ENCODE peak calls at places on chromosomes 12 and 14, in ten cellular contexts. One of them, this sample, is unnamed.

GRCh38 chr14:21714318-21714929 is 40.8 kb upstream of the OR4E1 start:
- ATAC-seq in psoas muscle: no peak
- ATAC-seq in upper lobe of right lung: no peak
- ATAC-seq in T-helper 17 cell: peak; percentile 47
- ATAC-seq in central memory CD8-positive, alpha-beta T cell: no peak
- ATAC-seq in K562: no peak
- ATAC-seq in heart left ventricle: no peak
- ATAC-seq in activated T-cell treated with anti-CD3 and anti-CD28 coated beads, Interleukin-2, amount 50 U/mL, for 4 hours: no peak
- ATAC-seq in activated CD8-positive, alpha-beta T cell treated with anti-CD3 and anti-CD28 coated beads, Interleukin-2, amount 10 ng/mL, durations not matched to agents 7 days and 5 days: peak; percentile 34
- ATAC-seq in activated CD8-positive, alpha-beta memory T cell treated with anti-CD3 and anti-CD28 coated beads, Interleukin-2, amount 10 ng/mL, durations not matched to agents 7 days and 5 days: peak; percentile 50
- ATAC-seq in this sample: no peak

GRCh38 chr14:57464013-57464730 is 29.5 kb downstream of the CCDC198 start:
- ATAC-seq in psoas muscle: no peak
- ATAC-seq in upper lobe of right lung: no peak
- ATAC-seq in T-helper 17 cell: no peak
- ATAC-seq in central memory CD8-positive, alpha-beta T cell: no peak
- ATAC-seq in K562: no peak
- ATAC-seq in heart left ventricle: no peak
- ATAC-seq in activated T-cell treated with anti-CD3 and anti-CD28 coated beads, Interleukin-2, amount 50 U/mL, for 4 hours: no peak
- ATAC-seq in activated CD8-positive, alpha-beta T cell treated with anti-CD3 and anti-CD28 coated beads, Interleukin-2, amount 10 ng/mL, durations not matched to agents 7 days and 5 days: no peak
- ATAC-seq in activated CD8-positive, alpha-beta memory T cell treated with anti-CD3 and anti-CD28 coated beads, Interleukin-2, amount 10 ng/mL, durations not matched to agents 7 days and 5 days: no peak
- ATAC-seq in this sample: no peak

GRCh38 chr14:102078840-102079699 is 7.8 kb downstream of the HSP90AA1 start:
- ATAC-seq in psoas muscle: peak; percentile 12
- ATAC-seq in upper lobe of right lung: no peak
- ATAC-seq in T-helper 17 cell: peak; percentile 11
- ATAC-seq in central memory CD8-positive, alpha-beta T cell: no peak
- ATAC-seq in K562: peak; percentile 28
- ATAC-seq in heart left ventricle: no peak
- ATAC-seq in activated T-cell treated with anti-CD3 and anti-CD28 coated beads, Interleukin-2, amount 50 U/mL, for 4 hours: no peak
- ATAC-seq in activated CD8-positive, alpha-beta T cell treated with anti-CD3 and anti-CD28 coated beads, Interleukin-2, amount 10 ng/mL, durations not matched to agents 7 days and 5 days: peak; percentile 2
- ATAC-seq in activated CD8-positive, alpha-beta memory T cell treated with anti-CD3 and anti-CD28 coated beads, Interleukin-2, amount 10 ng/mL, durations not matched to agents 7 days and 5 days: peak; percentile 13
- ATAC-seq in this sample: no peak

GRCh38 chr14:94966868-94967267 is 190.5 kb downstream of the DICER1 start:
- ATAC-seq in psoas muscle: no peak
- ATAC-seq in upper lobe of right lung: no peak
- ATAC-seq in T-helper 17 cell: no peak
- ATAC-seq in central memory CD8-positive, alpha-beta T cell: no peak
- ATAC-seq in K562: no peak
- ATAC-seq in heart left ventricle: no peak
- ATAC-seq in activated T-cell treated with anti-CD3 and anti-CD28 coated beads, Interleukin-2, amount 50 U/mL, for 4 hours: no peak
- ATAC-seq in activated CD8-positive, alpha-beta T cell treated with anti-CD3 and anti-CD28 coated beads, Interleukin-2, amount 10 ng/mL, durations not matched to agents 7 days and 5 days: no peak
- ATAC-seq in activated CD8-positive, alpha-beta memory T cell treated with anti-CD3 and anti-CD28 coated beads, Interleukin-2, amount 10 ng/mL, durations not matched to agents 7 days and 5 days: no peak
- ATAC-seq in this sample: no peak

GRCh38 chr12:103627189-103627855 is 40.2 kb downstream of the STAB2 start:
- ATAC-seq in psoas muscle: peak; percentile 65
- ATAC-seq in upper lobe of right lung: no peak
- ATAC-seq in T-helper 17 cell: no peak
- ATAC-seq in central memory CD8-positive, alpha-beta T cell: no peak
- ATAC-seq in K562: no peak
- ATAC-seq in heart left ventricle: peak; percentile 96
- ATAC-seq in activated T-cell treated with anti-CD3 and anti-CD28 coated beads, Interleukin-2, amount 50 U/mL, for 4 hours: no peak
- ATAC-seq in activated CD8-positive, alpha-beta T cell treated with anti-CD3 and anti-CD28 coated beads, Interleukin-2, amount 10 ng/mL, durations not matched to agents 7 days and 5 days: no peak
- ATAC-seq in activated CD8-positive, alpha-beta memory T cell treated with anti-CD3 and anti-CD28 coated beads, Interleukin-2, amount 10 ng/mL, durations not matched to agents 7 days and 5 days: no peak
- ATAC-seq in this sample: no peak

GRCh38 chr14:89040080-89040437 is 215.6 kb downstream of the TTC8 start:
- ATAC-seq in psoas muscle: no peak
- ATAC-seq in upper lobe of right lung: no peak
- ATAC-seq in T-helper 17 cell: no peak
- ATAC-seq in central memory CD8-positive, alpha-beta T cell: no peak
- ATAC-seq in K562: no peak
- ATAC-seq in heart left ventricle: no peak
- ATAC-seq in activated T-cell treated with anti-CD3 and anti-CD28 coated beads, Interleukin-2, amount 50 U/mL, for 4 hours: peak; percentile 44
- ATAC-seq in activated CD8-positive, alpha-beta T cell treated with anti-CD3 and anti-CD28 coated beads, Interleukin-2, amount 10 ng/mL, durations not matched to agents 7 days and 5 days: no peak
- ATAC-seq in activated CD8-positive, alpha-beta memory T cell treated with anti-CD3 and anti-CD28 coated beads, Interleukin-2, amount 10 ng/mL, durations not matched to agents 7 days and 5 days: no peak
- ATAC-seq in this sample: no peak

GRCh38 chr12:50934371-50934851 is 17.9 kb upstream of the HIGD1C start:
- ATAC-seq in psoas muscle: no peak
- ATAC-seq in upper lobe of right lung: peak; percentile 56
- ATAC-seq in T-helper 17 cell: no peak
- ATAC-seq in central memory CD8-positive, alpha-beta T cell: no peak
- ATAC-seq in K562: no peak
- ATAC-seq in heart left ventricle: peak; percentile 50
- ATAC-seq in activated T-cell treated with anti-CD3 and anti-CD28 coated beads, Interleukin-2, amount 50 U/mL, for 4 hours: no peak
- ATAC-seq in activated CD8-positive, alpha-beta T cell treated with anti-CD3 and anti-CD28 coated beads, Interleukin-2, amount 10 ng/mL, durations not matched to agents 7 days and 5 days: no peak
- ATAC-seq in activated CD8-positive, alpha-beta memory T cell treated with anti-CD3 and anti-CD28 coated beads, Interleukin-2, amount 10 ng/mL, durations not matched to agents 7 days and 5 days: no peak
- ATAC-seq in this sample: peak; percentile 59

GRCh38 chr14:72909163-72909562 is 15.3 kb upstream of the DPF3 start:
- ATAC-seq in psoas muscle: peak; percentile 36
- ATAC-seq in upper lobe of right lung: peak; percentile 34
- ATAC-seq in T-helper 17 cell: peak; percentile 64
- ATAC-seq in central memory CD8-positive, alpha-beta T cell: no peak
- ATAC-seq in K562: no peak
- ATAC-seq in heart left ventricle: peak; percentile 5
- ATAC-seq in activated T-cell treated with anti-CD3 and anti-CD28 coated beads, Interleukin-2, amount 50 U/mL, for 4 hours: no peak
- ATAC-seq in activated CD8-positive, alpha-beta T cell treated with anti-CD3 and anti-CD28 coated beads, Interleukin-2, amount 10 ng/mL, durations not matched to agents 7 days and 5 days: no peak
- ATAC-seq in activated CD8-positive, alpha-beta memory T cell treated with anti-CD3 and anti-CD28 coated beads, Interleukin-2, amount 10 ng/mL, durations not matched to agents 7 days and 5 days: no peak
- ATAC-seq in this sample: no peak

GRCh38 chr14:105666420-105666819 is 140.0 kb downstream of the TMEM121 start:
- ATAC-seq in psoas muscle: no peak
- ATAC-seq in upper lobe of right lung: peak; percentile 52
- ATAC-seq in T-helper 17 cell: no peak
- ATAC-seq in central memory CD8-positive, alpha-beta T cell: no peak
- ATAC-seq in K562: no peak
- ATAC-seq in heart left ventricle: peak; percentile 39
- ATAC-seq in activated T-cell treated with anti-CD3 and anti-CD28 coated beads, Interleukin-2, amount 50 U/mL, for 4 hours: no peak
- ATAC-seq in activated CD8-positive, alpha-beta T cell treated with anti-CD3 and anti-CD28 coated beads, Interleukin-2, amount 10 ng/mL, durations not matched to agents 7 days and 5 days: no peak
- ATAC-seq in activated CD8-positive, alpha-beta memory T cell treated with anti-CD3 and anti-CD28 coated beads, Interleukin-2, amount 10 ng/mL, durations not matched to agents 7 days and 5 days: peak; percentile 36
- ATAC-seq in this sample: no peak

GRCh38 chr14:95061317-95062093 is 95.8 kb downstream of the DICER1 start:
- ATAC-seq in psoas muscle: no peak
- ATAC-seq in upper lobe of right lung: no peak
- ATAC-seq in T-helper 17 cell: no peak
- ATAC-seq in central memory CD8-positive, alpha-beta T cell: no peak
- ATAC-seq in K562: no peak
- ATAC-seq in heart left ventricle: no peak
- ATAC-seq in activated T-cell treated with anti-CD3 and anti-CD28 coated beads, Interleukin-2, amount 50 U/mL, for 4 hours: no peak
- ATAC-seq in activated CD8-positive, alpha-beta T cell treated with anti-CD3 and anti-CD28 coated beads, Interleukin-2, amount 10 ng/mL, durations not matched to agents 7 days and 5 days: no peak
- ATAC-seq in activated CD8-positive, alpha-beta memory T cell treated with anti-CD3 and anti-CD28 coated beads, Interleukin-2, amount 10 ng/mL, durations not matched to agents 7 days and 5 days: no peak
- ATAC-seq in this sample: no peak

GRCh38 chr14:87898301-87898700 is 94.7 kb downstream of the GALC start:
- ATAC-seq in psoas muscle: no peak
- ATAC-seq in upper lobe of right lung: no peak
- ATAC-seq in T-helper 17 cell: no peak
- ATAC-seq in central memory CD8-positive, alpha-beta T cell: no peak
- ATAC-seq in K562: no peak
- ATAC-seq in heart left ventricle: no peak
- ATAC-seq in activated T-cell treated with anti-CD3 and anti-CD28 coated beads, Interleukin-2, amount 50 U/mL, for 4 hours: no peak
- ATAC-seq in activated CD8-positive, alpha-beta T cell treated with anti-CD3 and anti-CD28 coated beads, Interleukin-2, amount 10 ng/mL, durations not matched to agents 7 days and 5 days: no peak
- ATAC-seq in activated CD8-positive, alpha-beta memory T cell treated with anti-CD3 and anti-CD28 coated beads, Interleukin-2, amount 10 ng/mL, durations not matched to agents 7 days and 5 days: no peak
- ATAC-seq in this sample: no peak

GRCh38 chr14:46405095-46405494 is 246.5 kb downstream of the RPL10L start:
- ATAC-seq in psoas muscle: no peak
- ATAC-seq in upper lobe of right lung: no peak
- ATAC-seq in T-helper 17 cell: no peak
- ATAC-seq in central memory CD8-positive, alpha-beta T cell: no peak
- ATAC-seq in K562: no peak
- ATAC-seq in heart left ventricle: no peak
- ATAC-seq in activated T-cell treated with anti-CD3 and anti-CD28 coated beads, Interleukin-2, amount 50 U/mL, for 4 hours: no peak
- ATAC-seq in activated CD8-positive, alpha-beta T cell treated with anti-CD3 and anti-CD28 coated beads, Interleukin-2, amount 10 ng/mL, durations not matched to agents 7 days and 5 days: no peak
- ATAC-seq in activated CD8-positive, alpha-beta memory T cell treated with anti-CD3 and anti-CD28 coated beads, Interleukin-2, amount 10 ng/mL, durations not matched to agents 7 days and 5 days: no peak
- ATAC-seq in this sample: no peak

GRCh38 chr14:77064535-77065178 is 33.4 kb upstream of the CIPC start:
- ATAC-seq in psoas muscle: no peak
- ATAC-seq in upper lobe of right lung: no peak
- ATAC-seq in T-helper 17 cell: no peak
- ATAC-seq in central memory CD8-positive, alpha-beta T cell: no peak
- ATAC-seq in K562: no peak
- ATAC-seq in heart left ventricle: no peak
- ATAC-seq in activated T-cell treated with anti-CD3 and anti-CD28 coated beads, Interleukin-2, amount 50 U/mL, for 4 hours: no peak
- ATAC-seq in activated CD8-positive, alpha-beta T cell treated with anti-CD3 and anti-CD28 coated beads, Interleukin-2, amount 10 ng/mL, durations not matched to agents 7 days and 5 days: no peak
- ATAC-seq in activated CD8-positive, alpha-beta memory T cell treated with anti-CD3 and anti-CD28 coated beads, Interleukin-2, amount 10 ng/mL, durations not matched to agents 7 days and 5 days: no peak
- ATAC-seq in this sample: no peak

GRCh38 chr14:21025374-21026151 is 702 bp upstream of the NDRG2 start:
- ATAC-seq in psoas muscle: peak; percentile 63
- ATAC-seq in upper lobe of right lung: peak; percentile 33
- ATAC-seq in T-helper 17 cell: no peak
- ATAC-seq in central memory CD8-positive, alpha-beta T cell: peak; percentile 46
- ATAC-seq in K562: peak; percentile 27
- ATAC-seq in heart left ventricle: peak; percentile 73
- ATAC-seq in activated T-cell treated with anti-CD3 and anti-CD28 coated beads, Interleukin-2, amount 50 U/mL, for 4 hours: no peak
- ATAC-seq in activated CD8-positive, alpha-beta T cell treated with anti-CD3 and anti-CD28 coated beads, Interleukin-2, amount 10 ng/mL, durations not matched to agents 7 days and 5 days: no peak
- ATAC-seq in activated CD8-positive, alpha-beta memory T cell treated with anti-CD3 and anti-CD28 coated beads, Interleukin-2, amount 10 ng/mL, durations not matched to agents 7 days and 5 days: no peak
- ATAC-seq in this sample: peak; percentile 71

GRCh38 chr14:65073605-65074201 is 28.6 kb downstream of the MAX start:
- ATAC-seq in psoas muscle: peak; percentile 44
- ATAC-seq in upper lobe of right lung: no peak
- ATAC-seq in T-helper 17 cell: no peak
- ATAC-seq in central memory CD8-positive, alpha-beta T cell: no peak
- ATAC-seq in K562: peak; percentile 15
- ATAC-seq in heart left ventricle: peak; percentile 16
- ATAC-seq in activated T-cell treated with anti-CD3 and anti-CD28 coated beads, Interleukin-2, amount 50 U/mL, for 4 hours: no peak
- ATAC-seq in activated CD8-positive, alpha-beta T cell treated with anti-CD3 and anti-CD28 coated beads, Interleukin-2, amount 10 ng/mL, durations not matched to agents 7 days and 5 days: no peak
- ATAC-seq in activated CD8-positive, alpha-beta memory T cell treated with anti-CD3 and anti-CD28 coated beads, Interleukin-2, amount 10 ng/mL, durations not matched to agents 7 days and 5 days: no peak
- ATAC-seq in this sample: no peak

GRCh38 chr12:23502259-23502658 is 447.2 kb downstream of the SOX5 start:
- ATAC-seq in psoas muscle: no peak
- ATAC-seq in upper lobe of right lung: no peak
- ATAC-seq in T-helper 17 cell: no peak
- ATAC-seq in central memory CD8-positive, alpha-beta T cell: no peak
- ATAC-seq in K562: no peak
- ATAC-seq in heart left ventricle: no peak
- ATAC-seq in activated T-cell treated with anti-CD3 and anti-CD28 coated beads, Interleukin-2, amount 50 U/mL, for 4 hours: no peak
- ATAC-seq in activated CD8-positive, alpha-beta T cell treated with anti-CD3 and anti-CD28 coated beads, Interleukin-2, amount 10 ng/mL, durations not matched to agents 7 days and 5 days: no peak
- ATAC-seq in activated CD8-positive, alpha-beta memory T cell treated with anti-CD3 and anti-CD28 coated beads, Interleukin-2, amount 10 ng/mL, durations not matched to agents 7 days and 5 days: no peak
- ATAC-seq in this sample: no peak

GRCh38 chr12:13982010-13982409 is 608 bp upstream of the GRIN2B start:
- ATAC-seq in psoas muscle: no peak
- ATAC-seq in upper lobe of right lung: no peak
- ATAC-seq in T-helper 17 cell: no peak
- ATAC-seq in central memory CD8-positive, alpha-beta T cell: no peak
- ATAC-seq in K562: peak; percentile 34
- ATAC-seq in heart left ventricle: no peak
- ATAC-seq in activated T-cell treated with anti-CD3 and anti-CD28 coated beads, Interleukin-2, amount 50 U/mL, for 4 hours: no peak
- ATAC-seq in activated CD8-positive, alpha-beta T cell treated with anti-CD3 and anti-CD28 coated beads, Interleukin-2, amount 10 ng/mL, durations not matched to agents 7 days and 5 days: no peak
- ATAC-seq in activated CD8-positive, alpha-beta memory T cell treated with anti-CD3 and anti-CD28 coated beads, Interleukin-2, amount 10 ng/mL, durations not matched to agents 7 days and 5 days: no peak
- ATAC-seq in this sample: no peak

GRCh38 chr12:28051516-28052456 is 79.3 kb upstream of the PTHLH start:
- ATAC-seq in psoas muscle: no peak
- ATAC-seq in upper lobe of right lung: no peak
- ATAC-seq in T-helper 17 cell: no peak
- ATAC-seq in central memory CD8-positive, alpha-beta T cell: no peak
- ATAC-seq in K562: no peak
- ATAC-seq in heart left ventricle: no peak
- ATAC-seq in activated T-cell treated with anti-CD3 and anti-CD28 coated beads, Interleukin-2, amount 50 U/mL, for 4 hours: no peak
- ATAC-seq in activated CD8-positive, alpha-beta T cell treated with anti-CD3 and anti-CD28 coated beads, Interleukin-2, amount 10 ng/mL, durations not matched to agents 7 days and 5 days: no peak
- ATAC-seq in activated CD8-positive, alpha-beta memory T cell treated with anti-CD3 and anti-CD28 coated beads, Interleukin-2, amount 10 ng/mL, durations not matched to agents 7 days and 5 days: no peak
- ATAC-seq in this sample: no peak

GRCh38 chr12:105239304-105239703 is 3.3 kb upstream of the APPL2 start:
- ATAC-seq in psoas muscle: no peak
- ATAC-seq in upper lobe of right lung: no peak
- ATAC-seq in T-helper 17 cell: no peak
- ATAC-seq in central memory CD8-positive, alpha-beta T cell: no peak
- ATAC-seq in K562: no peak
- ATAC-seq in heart left ventricle: no peak
- ATAC-seq in activated T-cell treated with anti-CD3 and anti-CD28 coated beads, Interleukin-2, amount 50 U/mL, for 4 hours: no peak
- ATAC-seq in activated CD8-positive, alpha-beta T cell treated with anti-CD3 and anti-CD28 coated beads, Interleukin-2, amount 10 ng/mL, durations not matched to agents 7 days and 5 days: no peak
- ATAC-seq in activated CD8-positive, alpha-beta memory T cell treated with anti-CD3 and anti-CD28 coated beads, Interleukin-2, amount 10 ng/mL, durations not matched to agents 7 days and 5 days: no peak
- ATAC-seq in this sample: no peak

GRCh38 chr14:100405752-100406455 is 82.8 kb downstream of the SLC25A47 start:
- ATAC-seq in psoas muscle: no peak
- ATAC-seq in upper lobe of right lung: no peak
- ATAC-seq in T-helper 17 cell: no peak
- ATAC-seq in central memory CD8-positive, alpha-beta T cell: no peak
- ATAC-seq in K562: no peak
- ATAC-seq in heart left ventricle: no peak
- ATAC-seq in activated T-cell treated with anti-CD3 and anti-CD28 coated beads, Interleukin-2, amount 50 U/mL, for 4 hours: no peak
- ATAC-seq in activated CD8-positive, alpha-beta T cell treated with anti-CD3 and anti-CD28 coated beads, Interleukin-2, amount 10 ng/mL, durations not matched to agents 7 days and 5 days: no peak
- ATAC-seq in activated CD8-positive, alpha-beta memory T cell treated with anti-CD3 and anti-CD28 coated beads, Interleukin-2, amount 10 ng/mL, durations not matched to agents 7 days and 5 days: no peak
- ATAC-seq in this sample: no peak

This sample was measured in gastroesophageal sphincter.